ENCODE peak calls at places on chromosomes 3 and 15, in four cellular contexts. X is CD4-positive, alpha-beta T cell; Y is A549; N is naive thymus-derived CD4-positive, alpha-beta T cell. I is an unnamed sample.

GRCh38 chr3:171950373-171950772 is 89.0 kb upstream of the FNDC3B start:
- DNase-seq in X (no peak), N (no peak), Y (peak; percentile 41), I (no peak)

GRCh38 chr3:12891985-12892839 is 50.8 kb upstream of the RPL32 start:
- DNase-seq in X (peak; percentile 17), N (peak; percentile 57), Y (peak; percentile 62), I (no peak)

GRCh38 chr15:34582461-34583357 is 742 bp downstream of the GOLGA8B start:
- DNase-seq in Y (peak; percentile 55), X (peak; percentile 17), N (peak; percentile 28), I (peak; percentile 21)

GRCh38 chr15:43253431-43254403 is 13.0 kb downstream of the TGM5 start:
- DNase-seq in X (no peak), N (no peak), Y (no peak), I (peak; percentile 18)

GRCh38 chr3:174126990-174127758 is 729.6 kb downstream of the NLGN1 start:
- DNase-seq in X (no peak), N (no peak), Y (no peak), I (no peak)

GRCh38 chr3:40581166-40581565 is 56.4 kb downstream of the ZNF621 start:
- DNase-seq in Y (no peak), X (no peak), N (no peak), I (no peak)

GRCh38 chr15:67918205-67918861 is 78.5 kb upstream of the RNU6-1 start:
- DNase-seq in Y (no peak), N (no peak), X (no peak), I (no peak)

GRCh38 chr15:33380406-33380805 is 69.6 kb downstream of the RYR3 start:
- DNase-seq in N (no peak), X (no peak), Y (no peak), I (no peak)

GRCh38 chr3:170049146-170050000 is 11.6 kb downstream of the GPR160 start:
- DNase-seq in N (no peak), X (no peak), Y (no peak), I (no peak)

GRCh38 chr15:72033711-72034110 is 84.2 kb downstream of the MYO9A start:
- DNase-seq in X (no peak), Y (no peak), N (no peak), I (no peak)

GRCh38 chr3:160825311-160825800 is 69.3 kb downstream of the PPM1L start:
- DNase-seq in X (no peak), N (no peak), Y (no peak), I (no peak)

GRCh38 chr15:89333959-89334509 is 590 bp downstream of the POLG start:
- DNase-seq in N (no peak), X (no peak), Y (no peak), I (no peak)

GRCh38 chr3:37922721-37923575 is 61.3 kb downstream of the CTDSPL start:
- DNase-seq in N (no peak), Y (no peak), X (no peak), I (no peak)

GRCh38 chr3:138374573-138375134 is 26.3 kb downstream of the MRAS start:
- DNase-seq in X (no peak), Y (no peak), N (no peak), I (no peak)

GRCh38 chr15:68154923-68155559 is 50.1 kb downstream of the CALML4 start:
- DNase-seq in X (peak; percentile 3), N (peak; percentile 37), Y (peak; percentile 39), I (no peak)

GRCh38 chr15:75104804-75105557 is 81.6 kb downstream of the PPCDC start:
- DNase-seq in Y (peak; percentile 62), X (no peak), N (no peak), I (no peak)

GRCh38 chr3:132881756-132882409 is 156.3 kb upstream of the TMEM108 start:
- DNase-seq in X (no peak), Y (no peak), N (no peak), I (no peak)

GRCh38 chr3:36814776-36815175 is 50.4 kb upstream of the DCLK3 start:
- DNase-seq in Y (no peak), X (no peak), N (no peak), I (no peak)

GRCh38 chr3:186640473-186640818 is 247 bp downstream of the FETUB start:
- DNase-seq in X (no peak), Y (peak; percentile 21), N (no peak), I (no peak)

DNA sequence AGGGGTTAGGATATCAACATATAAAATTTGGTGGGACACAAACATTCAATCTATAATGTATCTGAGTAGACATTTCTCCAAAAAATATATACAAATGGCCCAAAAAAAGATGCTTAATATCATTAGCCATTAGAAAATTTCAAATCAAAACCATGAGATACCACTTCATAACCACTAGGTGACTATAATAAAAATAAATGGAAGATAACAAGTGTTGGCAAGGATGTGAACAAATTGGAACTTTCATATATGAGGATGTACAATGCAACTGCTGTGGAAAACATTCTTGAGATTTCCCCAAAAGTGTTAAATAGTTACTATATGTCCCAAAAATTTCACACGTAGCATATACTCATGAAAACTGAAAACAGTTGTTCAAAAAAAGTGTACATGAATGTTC is 36.5 kb upstream of the WNT7A start:
- DNase-seq in N (no peak), X (no peak), Y (no peak), I (no peak)
- H3K9me3 ChIP-seq in N (no peaks in the 10 kb centered on the region), X (peaks cover 61% of the 10 kb centered on the region), Y (peaks cover 18% of the 10 kb centered on the region), I (peaks cover 9% of the 10 kb centered on the region)

GRCh38 chr3:129913618-129914017 is 20.1 kb upstream of the TMCC1 start:
- DNase-seq in N (no peak), Y (no peak), X (no peak), I (no peak)

GRCh38 chr3:129911261-129911861 is 17.9 kb upstream of the TMCC1 start:
- DNase-seq in N (no peak), Y (no peak), X (no peak), I (no peak)

DNA sequence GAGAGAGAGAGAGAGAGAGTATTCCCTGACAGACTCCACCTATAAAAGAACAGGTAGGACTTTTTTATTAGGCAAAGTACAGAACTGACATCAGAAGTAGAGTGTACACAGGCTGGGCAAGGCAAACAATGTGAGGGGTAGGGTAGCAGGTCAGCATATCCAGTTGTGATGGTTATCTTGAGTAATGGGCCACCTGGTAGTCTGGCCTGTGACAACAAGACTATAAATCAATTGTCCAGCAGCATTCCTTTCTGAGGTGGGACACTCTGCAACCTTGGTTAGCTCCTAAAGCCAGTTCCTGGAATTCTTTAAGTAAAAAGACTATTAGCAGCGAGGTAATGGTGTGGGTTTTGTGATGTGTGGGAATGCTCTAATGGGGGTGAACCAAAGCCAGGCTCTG is 14.9 kb upstream of the TMCC1 start:
- DNase-seq in X (no peak), Y (no peak), N (no peak), I (no peak)
- H3K9me3 ChIP-seq in X (peaks cover 21% of the 10 kb centered on the region), Y (peaks cover 6% of the 10 kb centered on the region), N (no peaks in the 10 kb centered on the region), I (peaks cover 10% of the 10 kb centered on the region)

GRCh38 chr15:25054943-25055342 is 100.2 kb downstream of the SNRPN start:
- DNase-seq in Y (no peak), X (no peak), N (no peak), I (no peak)

GRCh38 chr15:25051399-25052154 is 96.8 kb downstream of the SNRPN start:
- DNase-seq in Y (no peak), X (no peak), N (no peak), I (no peak)

GRCh38 chr15:25052191-25052999 is 97.6 kb downstream of the SNRPN start:
- DNase-seq in N (no peak), Y (no peak), X (no peak), I (no peak)

GRCh38 chr15:25054329-25054728 is 99.5 kb downstream of the SNRPN start:
- DNase-seq in N (no peak), X (no peak), Y (no peak), I (no peak)

GRCh38 chr15:25053000-25053815 is 98.4 kb downstream of the SNRPN start:
- DNase-seq in Y (no peak), X (no peak), N (no peak), I (no peak)
- H3K9me3 ChIP-seq in Y (peaks cover 69% of the 10 kb centered on the region), X (peaks cover 99% of the 10 kb centered on the region), N (peaks cover 30% of the 10 kb centered on the region), I (peaks cover 51% of the 10 kb centered on the region)

DNA sequence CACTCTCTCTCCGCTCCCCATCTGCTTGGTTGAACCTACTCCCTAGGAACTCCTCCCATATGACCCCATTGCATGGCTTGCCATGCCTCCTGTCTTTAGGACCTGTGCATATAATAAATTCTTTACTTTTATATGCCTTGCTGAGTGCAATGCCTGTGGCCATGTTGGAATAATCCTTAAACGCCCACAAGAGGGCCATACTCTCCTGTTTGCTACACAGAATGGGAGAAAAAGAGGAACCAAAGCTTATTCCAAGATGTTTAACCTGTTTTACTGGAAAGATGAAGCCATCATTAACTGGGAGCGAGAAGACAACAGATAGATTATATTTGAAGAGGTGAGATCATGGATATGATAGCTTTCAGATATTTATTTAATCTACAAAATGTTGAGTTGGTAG is 1097.8 kb downstream of the NAALADL2 start:
- DNase-seq in Y (no peak), X (no peak), N (no peak), I (no peak)
- H3K9me3 ChIP-seq in Y (no peaks in the 10 kb centered on the region), X (no peaks in the 10 kb centered on the region), N (no peaks in the 10 kb centered on the region), I (no peaks in the 10 kb centered on the region)

DNA sequence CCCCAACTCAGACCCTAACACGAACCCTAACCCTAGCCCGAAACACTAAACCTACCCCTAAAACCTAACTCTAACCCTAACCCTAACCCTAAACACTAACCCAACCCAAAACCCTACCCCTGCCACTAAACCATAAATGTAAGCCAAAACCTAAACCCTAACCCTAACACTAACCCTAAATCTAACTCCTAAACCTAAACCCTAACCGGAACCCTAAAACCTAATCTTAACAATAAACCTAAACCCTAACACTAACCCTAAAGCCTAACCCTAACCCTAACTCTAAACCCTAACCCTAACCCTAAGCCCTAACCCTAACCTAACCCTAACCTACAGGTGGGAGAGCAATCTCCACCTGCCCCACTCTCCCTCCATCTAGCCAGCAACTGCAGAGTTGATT is 152.3 kb downstream of the OR4M2 start:
- DNase-seq in N (no peak), X (no peak), Y (no peak), I (no peak)
- H3K9me3 ChIP-seq in N (no peaks in the 10 kb centered on the region), X (no peaks in the 10 kb centered on the region), Y (peaks cover 26% of the 10 kb centered on the region), I (no peaks in the 10 kb centered on the region)

GRCh38 chr3:44734646-44735168 is 5.3 kb downstream of the ZNF501 start:
- DNase-seq in Y (no peak), N (no peak), X (no peak), I (no peak)

DNA sequence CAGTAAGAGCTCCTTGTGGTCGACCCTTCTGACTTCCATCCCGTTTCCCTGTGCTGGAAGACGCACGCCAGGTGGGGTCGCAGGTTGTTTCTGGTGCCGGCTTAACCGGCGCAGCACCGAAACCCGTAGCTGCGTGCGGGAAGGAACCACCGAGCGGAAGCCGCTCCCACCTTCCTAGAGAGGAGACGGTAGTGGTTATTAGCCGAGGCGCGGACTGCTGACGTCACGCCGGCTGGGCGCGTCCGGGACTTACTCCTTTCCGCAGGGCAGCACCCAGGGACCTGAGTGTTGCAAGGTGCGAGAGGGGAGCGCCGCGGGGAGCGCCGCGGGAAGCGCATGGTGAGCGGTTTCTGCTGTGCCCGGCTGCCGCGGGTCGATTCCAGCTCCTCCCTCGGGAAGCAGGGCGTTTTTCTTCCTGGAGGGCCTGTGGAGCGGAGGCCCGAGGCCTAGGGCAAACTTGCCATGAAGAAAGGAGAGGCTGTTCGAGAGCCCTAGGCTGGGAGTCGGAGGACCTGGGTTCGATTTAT is at the start of gene ZNF501:
- DNase-seq in N (peak; percentile 81), X (peak; percentile 79), Y (no peak), I (peak; percentile 51)
- H3K9me3 ChIP-seq in N (no peaks in the 10 kb centered on the region), X (peaks cover 67% of the 10 kb centered on the region), Y (peaks cover 56% of the 10 kb centered on the region), I (peaks cover 29% of the 10 kb centered on the region)

I was measured in T-helper 17 cell.